ENCODE peak calls at places on chromosomes 7 and 10, in four cellular contexts. U, C, N and I are unnamed samples.

GRCh38 chr10:94123253-94123995 is 129.7 kb downstream of the PLCE1 start:
- DNase-seq in U (no peak), C (no peak), N (no peak), I (no peak)

GRCh38 chr7:43877968-43878864 is 8.9 kb upstream of the MRPS24 start:
- DNase-seq in C (no peak), U (no peak), N (no peak), I (no peak)

GRCh38 chr10:91103384-91104184 is 116.9 kb upstream of the PCGF5 start:
- DNase-seq in N (no peak), U (no peak), C (no peak), I (no peak)

GRCh38 chr7:19392246-19392645 is 247.0 kb upstream of the FERD3L start:
- DNase-seq in U (no peak), N (no peak), C (no peak), I (no peak)

GRCh38 chr7:101116898-101117297 is 10.0 kb upstream of the SERPINE1 start:
- DNase-seq in N (no peak), C (no peak), U (no peak), I (no peak)

GRCh38 chr10:87658858-87659555 is 671 bp upstream of the PAPSS2 start:
- DNase-seq in U (no peak), C (no peak), N (no peak), I (no peak)

GRCh38 chr10:70494966-70495365 is 16.4 kb downstream of the PALD1 start:
- DNase-seq in U (no peak), C (no peak), N (no peak), I (no peak)

GRCh38 chr10:86345296-86346168 is 21.1 kb downstream of the GRID1 start:
- DNase-seq in U (no peak), C (no peak), N (no peak), I (no peak)

GRCh38 chr7:130270947-130271790 is 4.5 kb downstream of the CPA2 start:
- DNase-seq in U (no peak), C (no peak), N (no peak), I (no peak)

GRCh38 chr7:88072715-88073055 is 138.6 kb downstream of the ADAM22 start:
- DNase-seq in N (no peak), C (no peak), U (no peak), I (no peak)

GRCh38 chr10:44385423-44385725 is 477 bp upstream of the CXCL12 start:
- DNase-seq in C (no peak), U (no peak), N (no peak), I (peak)

GRCh38 chr10:11442001-11442773 is 169.3 kb downstream of the USP6NL start:
- DNase-seq in U (no peak), C (no peak), N (no peak), I (no peak)

GRCh38 chr7:30865821-30866220 is 45.8 kb upstream of the AQP1 start:
- DNase-seq in N (no peak), U (no peak), C (no peak), I (no peak)

GRCh38 chr10:100043344-100043743 is 33.6 kb upstream of the DNMBP start:
- DNase-seq in C (no peak), U (no peak), N (peak), I (no peak)

GRCh38 chr10:91590904-91591791 is 41.7 kb downstream of the PPP1R3C start:
- DNase-seq in U (no peak), N (no peak), C (peak), I (no peak)